ENCODE peak calls at places on chromosomes 2 and 18, in six cellular contexts. One of them, this sample, is unnamed.

GRCh38 chr2:8239402-8240127 is 442.3 kb upstream of the ID2 start:
- DNase-seq in K562: no peak
- DNase-seq in colonic mucosa: no peak
- DNase-seq in body of pancreas: no peak
- DNase-seq in aorta: no peak
- DNase-seq in CD8-positive, alpha-beta T cell: no peak
- DNase-seq in this sample: peak; percentile 5

GRCh38 chr2:58866040-58866439 is 624.9 kb upstream of the FANCL start:
- DNase-seq in colonic mucosa: no peak
- DNase-seq in aorta: no peak
- DNase-seq in K562: no peak
- DNase-seq in CD8-positive, alpha-beta T cell: no peak
- DNase-seq in body of pancreas: no peak
- DNase-seq in this sample: peak; percentile 1

GRCh38 chr2:190916829-190917228 is 36.2 kb downstream of the GLS start:
- DNase-seq in aorta: no peak
- DNase-seq in body of pancreas: no peak
- DNase-seq in colonic mucosa: no peak
- DNase-seq in K562: no peak
- DNase-seq in CD8-positive, alpha-beta T cell: peak; percentile 23
- DNase-seq in this sample: no peak

GRCh38 chr2:67585400-67585799 is 188.3 kb downstream of the ETAA1 start:
- DNase-seq in body of pancreas: no peak
- DNase-seq in CD8-positive, alpha-beta T cell: no peak
- DNase-seq in aorta: no peak
- DNase-seq in colonic mucosa: no peak
- DNase-seq in K562: no peak
- DNase-seq in this sample: no peak

GRCh38 chr2:44686561-44686960 is 254.9 kb upstream of the SIX3 start:
- DNase-seq in K562: no peak
- DNase-seq in CD8-positive, alpha-beta T cell: no peak
- DNase-seq in colonic mucosa: no peak
- DNase-seq in body of pancreas: no peak
- DNase-seq in aorta: no peak
- DNase-seq in this sample: no peak

GRCh38 chr2:117087565-117088291 is 726.8 kb upstream of the DDX18 start:
- DNase-seq in K562: no peak
- DNase-seq in body of pancreas: no peak
- DNase-seq in CD8-positive, alpha-beta T cell: no peak
- DNase-seq in colonic mucosa: no peak
- DNase-seq in aorta: no peak
- DNase-seq in this sample: no peak

GRCh38 chr18:10798727-10799435 is 273.1 kb downstream of the NAPG start:
- DNase-seq in CD8-positive, alpha-beta T cell: no peak
- DNase-seq in body of pancreas: peak; percentile 36
- DNase-seq in K562: peak; percentile 22
- DNase-seq in aorta: no peak
- DNase-seq in colonic mucosa: no peak
- DNase-seq in this sample: no peak

GRCh38 chr2:46097714-46098480 is 199.3 kb upstream of the EPAS1 start:
- DNase-seq in K562: no peak
- DNase-seq in body of pancreas: peak; percentile 47
- DNase-seq in CD8-positive, alpha-beta T cell: no peak
- DNase-seq in colonic mucosa: peak; percentile 75
- DNase-seq in aorta: peak; percentile 81
- DNase-seq in this sample: no peak

GRCh38 chr2:25808006-25808383 is 70.3 kb downstream of the ASXL2 start:
- DNase-seq in body of pancreas: no peak
- DNase-seq in CD8-positive, alpha-beta T cell: no peak
- DNase-seq in aorta: no peak
- DNase-seq in K562: no peak
- DNase-seq in colonic mucosa: no peak
- DNase-seq in this sample: no peak

GRCh38 chr2:205439621-205440020 is 242.7 kb upstream of the NRP2 start:
- DNase-seq in CD8-positive, alpha-beta T cell: no peak
- DNase-seq in body of pancreas: no peak
- DNase-seq in aorta: no peak
- DNase-seq in K562: no peak
- DNase-seq in colonic mucosa: no peak
- DNase-seq in this sample: no peak

GRCh38 chr2:160336091-160336490 is 136.0 kb upstream of the ITGB6 start:
- DNase-seq in K562: no peak
- DNase-seq in body of pancreas: no peak
- DNase-seq in colonic mucosa: no peak
- DNase-seq in CD8-positive, alpha-beta T cell: no peak
- DNase-seq in aorta: no peak
- DNase-seq in this sample: no peak

GRCh38 chr18:48111547-48111946 is 181.1 kb upstream of the SMAD2 start:
- DNase-seq in aorta: no peak
- DNase-seq in CD8-positive, alpha-beta T cell: no peak
- DNase-seq in body of pancreas: no peak
- DNase-seq in colonic mucosa: no peak
- DNase-seq in K562: no peak
- DNase-seq in this sample: no peak

GRCh38 chr18:79393181-79393598 is 2.5 kb upstream of the NFATC1 start:
- DNase-seq in aorta: peak; percentile 60
- DNase-seq in body of pancreas: no peak
- DNase-seq in K562: no peak
- DNase-seq in colonic mucosa: no peak
- DNase-seq in CD8-positive, alpha-beta T cell: no peak
- DNase-seq in this sample: no peak

GRCh38 chr18:59528866-59529265 is 168.4 kb downstream of the CCBE1 start:
- DNase-seq in body of pancreas: no peak
- DNase-seq in K562: no peak
- DNase-seq in CD8-positive, alpha-beta T cell: no peak
- DNase-seq in colonic mucosa: no peak
- DNase-seq in aorta: no peak
- DNase-seq in this sample: no peak

GRCh38 chr2:220034356-220035121 is 407.1 kb downstream of the SLC4A3 start:
- DNase-seq in K562: no peak
- DNase-seq in CD8-positive, alpha-beta T cell: no peak
- DNase-seq in colonic mucosa: no peak
- DNase-seq in body of pancreas: no peak
- DNase-seq in aorta: peak; percentile 54
- DNase-seq in this sample: no peak

GRCh38 chr2:207157162-207157481 is 8.6 kb downstream of the KLF7 start:
- DNase-seq in aorta: no peak
- DNase-seq in body of pancreas: no peak
- DNase-seq in K562: no peak
- DNase-seq in colonic mucosa: no peak
- DNase-seq in CD8-positive, alpha-beta T cell: no peak
- DNase-seq in this sample: no peak

GRCh38 chr2:207156045-207156444 is 9.7 kb downstream of the KLF7 start:
- DNase-seq in body of pancreas: no peak
- DNase-seq in aorta: no peak
- DNase-seq in colonic mucosa: no peak
- DNase-seq in CD8-positive, alpha-beta T cell: no peak
- DNase-seq in K562: no peak
- DNase-seq in this sample: peak; percentile 61

GRCh38 chr2:207156451-207157161 is 9.1 kb downstream of the KLF7 start:
- DNase-seq in colonic mucosa: no peak
- DNase-seq in body of pancreas: no peak
- DNase-seq in K562: no peak
- DNase-seq in CD8-positive, alpha-beta T cell: no peak
- DNase-seq in aorta: no peak
- DNase-seq in this sample: peak; percentile 68

GRCh38 chr2:207159002-207159401 is 6.7 kb downstream of the KLF7 start:
- DNase-seq in colonic mucosa: no peak
- DNase-seq in aorta: no peak
- DNase-seq in body of pancreas: no peak
- DNase-seq in CD8-positive, alpha-beta T cell: no peak
- DNase-seq in K562: no peak
- DNase-seq in this sample: no peak

DNA sequence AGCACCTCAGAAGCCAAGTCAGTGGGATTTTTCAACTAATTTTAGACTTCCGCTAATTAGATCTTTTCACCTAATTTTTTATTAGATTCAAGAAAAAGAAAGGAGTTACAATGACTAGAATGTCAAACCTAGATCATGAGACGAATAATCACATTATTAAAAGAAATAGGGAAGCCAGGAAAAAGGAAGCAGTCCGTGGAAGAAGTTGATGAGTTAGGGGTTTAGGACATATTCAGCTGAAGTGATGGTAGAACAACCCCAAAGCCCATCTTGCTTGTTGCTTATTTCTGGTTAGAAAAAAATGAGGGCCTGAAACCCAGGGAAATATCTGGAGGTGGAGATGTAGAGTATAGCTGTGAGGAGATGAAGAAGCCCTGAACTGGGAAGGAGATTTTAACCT is 8.0 kb downstream of the KLF7 start:
- DNase-seq in body of pancreas: no peak
- DNase-seq in colonic mucosa: no peak
- DNase-seq in aorta: no peak
- DNase-seq in K562: no peak
- DNase-seq in CD8-positive, alpha-beta T cell: no peak
- DNase-seq in this sample: no peak
- H3K4me3 ChIP-seq in body of pancreas: no peak overlapping the region
- H3K4me3 ChIP-seq in colonic mucosa: no peak overlapping the region
- H3K4me3 ChIP-seq in aorta: no peak overlapping the region
- H3K4me3 ChIP-seq in K562: no peak overlapping the region
- H3K4me3 ChIP-seq in CD8-positive, alpha-beta T cell: no peak overlapping the region
- H3K4me3 ChIP-seq in this sample: no peak overlapping the region

DNA sequence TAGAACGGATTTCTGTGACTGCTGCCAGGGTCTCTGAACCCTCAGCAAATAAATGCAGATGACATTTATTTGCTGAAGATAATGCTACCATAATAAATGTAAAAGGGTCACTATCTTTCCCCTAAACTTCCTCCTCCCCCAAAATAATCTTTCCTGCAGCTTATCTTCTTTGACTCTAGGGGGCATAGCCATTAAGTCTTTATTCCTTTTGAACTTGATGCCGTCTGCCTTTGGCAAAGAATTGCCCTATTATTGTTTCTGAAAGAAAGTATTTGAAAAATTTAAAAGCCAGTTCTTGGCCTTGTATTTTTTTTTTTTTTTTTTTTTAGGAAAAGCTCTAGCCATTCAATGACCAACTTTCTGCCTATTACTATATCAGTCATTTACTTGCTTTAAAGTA is 63.5 kb upstream of the ACSL3 start:
- DNase-seq in CD8-positive, alpha-beta T cell: no peak
- DNase-seq in body of pancreas: no peak
- DNase-seq in aorta: no peak
- DNase-seq in colonic mucosa: no peak
- DNase-seq in K562: no peak
- DNase-seq in this sample: no peak
- H3K4me1 ChIP-seq in CD8-positive, alpha-beta T cell: no peaks in the 10 kb centered on the region
- H3K4me1 ChIP-seq in body of pancreas: peaks cover 34% of the 10 kb centered on the region
- H3K4me1 ChIP-seq in aorta: no peaks in the 10 kb centered on the region
- H3K4me1 ChIP-seq in colonic mucosa: peaks cover 12% of the 10 kb centered on the region
- H3K4me1 ChIP-seq in K562: peaks cover 6% of the 10 kb centered on the region
- H3K4me1 ChIP-seq in this sample: no peaks in the 10 kb centered on the region

DNA sequence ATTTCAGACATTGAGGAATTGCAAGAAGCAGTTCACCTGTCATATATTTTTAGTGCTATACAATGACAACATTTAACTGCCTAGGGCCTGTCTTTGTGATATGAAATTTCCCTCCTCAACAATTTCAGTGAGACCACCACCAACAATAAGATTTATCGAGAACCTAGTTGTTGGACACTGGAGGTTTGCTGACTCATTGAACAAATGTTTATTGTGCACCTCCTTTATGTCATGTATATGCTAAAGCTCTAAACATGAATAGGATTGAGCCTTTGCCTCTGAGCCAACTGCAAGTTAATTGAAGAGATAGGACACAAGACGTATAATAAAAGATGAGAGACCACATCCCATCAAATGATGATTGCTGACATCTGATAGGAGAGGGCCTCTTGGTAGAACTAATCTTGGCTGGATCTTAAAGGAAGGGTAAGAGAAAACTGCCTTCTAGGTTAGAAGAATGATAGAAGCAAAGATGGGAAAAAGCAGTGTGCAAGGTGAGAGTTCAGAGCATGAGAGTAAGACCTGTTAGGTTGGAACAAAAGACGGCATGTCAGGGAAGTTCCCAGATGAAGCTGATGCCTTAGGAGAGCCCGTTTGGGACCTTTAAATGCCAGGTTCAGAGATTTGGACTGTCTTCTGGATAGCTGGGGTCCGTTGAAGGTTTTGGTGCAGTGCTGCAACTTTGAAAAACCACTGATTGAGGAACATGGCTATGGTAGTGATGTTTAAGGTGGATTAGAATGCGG is 133.1 kb upstream of the EML6 start:
- DNase-seq in K562: no peak
- DNase-seq in aorta: no peak
- DNase-seq in body of pancreas: no peak
- DNase-seq in CD8-positive, alpha-beta T cell: no peak
- DNase-seq in colonic mucosa: no peak
- DNase-seq in this sample: no peak
- H3K4me3 ChIP-seq in K562: no peak overlapping the region
- H3K4me3 ChIP-seq in aorta: no peak overlapping the region
- H3K4me3 ChIP-seq in body of pancreas: no peak overlapping the region
- H3K4me3 ChIP-seq in CD8-positive, alpha-beta T cell: no peak overlapping the region
- H3K4me3 ChIP-seq in colonic mucosa: no peak overlapping the region
- H3K4me3 ChIP-seq in this sample: peak overlapping the region; percentile 64

GRCh38 chr18:35837922-35838496 is 134.5 kb upstream of the RMP24 start:
- DNase-seq in colonic mucosa: no peak
- DNase-seq in CD8-positive, alpha-beta T cell: no peak
- DNase-seq in K562: no peak
- DNase-seq in aorta: no peak
- DNase-seq in body of pancreas: no peak
- DNase-seq in this sample: no peak
- H3K4me1 ChIP-seq in colonic mucosa: no peaks in the 10 kb centered on the region
- H3K4me1 ChIP-seq in CD8-positive, alpha-beta T cell: no peaks in the 10 kb centered on the region
- H3K4me1 ChIP-seq in K562: no peaks in the 10 kb centered on the region
- H3K4me1 ChIP-seq in aorta: no peaks in the 10 kb centered on the region
- H3K4me1 ChIP-seq in body of pancreas: no peaks in the 10 kb centered on the region
- H3K4me1 ChIP-seq in this sample: no peaks in the 10 kb centered on the region

DNA sequence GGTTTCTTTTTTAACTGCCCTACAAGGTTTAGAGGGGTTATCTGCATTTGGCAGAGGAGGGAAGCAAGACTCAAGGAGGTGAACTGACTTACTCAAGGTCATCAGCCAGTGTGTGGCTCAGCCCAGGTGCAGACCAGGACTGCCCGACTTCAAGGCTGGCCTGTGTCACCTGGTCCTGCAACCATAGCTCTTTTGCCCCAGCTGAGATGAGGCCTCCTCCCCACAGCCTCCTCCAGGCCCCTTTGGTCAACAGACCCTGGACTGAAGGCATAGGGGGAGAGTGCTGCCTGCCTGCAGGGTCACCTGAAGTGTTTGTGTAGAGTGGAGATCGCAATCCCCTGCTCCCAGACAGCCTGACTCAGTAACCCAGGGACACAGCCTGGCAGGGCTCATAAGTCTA is 168.5 kb upstream of the GLI2 start:
- DNase-seq in colonic mucosa: no peak
- DNase-seq in K562: no peak
- DNase-seq in aorta: no peak
- DNase-seq in body of pancreas: peak; percentile 62
- DNase-seq in CD8-positive, alpha-beta T cell: no peak
- DNase-seq in this sample: no peak
- H3K4me3 ChIP-seq in colonic mucosa: no peak overlapping the region
- H3K4me3 ChIP-seq in K562: no peak overlapping the region
- H3K4me3 ChIP-seq in aorta: no peak overlapping the region
- H3K4me3 ChIP-seq in body of pancreas: no peak overlapping the region
- H3K4me3 ChIP-seq in CD8-positive, alpha-beta T cell: no peak overlapping the region
- H3K4me3 ChIP-seq in this sample: no peak overlapping the region

GRCh38 chr2:154193246-154193645 is 321.5 kb downstream of the GALNT13 start:
- DNase-seq in CD8-positive, alpha-beta T cell: no peak
- DNase-seq in aorta: no peak
- DNase-seq in colonic mucosa: no peak
- DNase-seq in K562: no peak
- DNase-seq in body of pancreas: no peak
- DNase-seq in this sample: no peak
- H3K4me1 ChIP-seq in CD8-positive, alpha-beta T cell: no peaks in the 10 kb centered on the region
- H3K4me1 ChIP-seq in aorta: no peaks in the 10 kb centered on the region
- H3K4me1 ChIP-seq in colonic mucosa: no peaks in the 10 kb centered on the region
- H3K4me1 ChIP-seq in K562: no peaks in the 10 kb centered on the region
- H3K4me1 ChIP-seq in body of pancreas: no peaks in the 10 kb centered on the region
- H3K4me1 ChIP-seq in this sample: no peaks in the 10 kb centered on the region